ENCODE peak calls at places on chromosome 1, in six cellular contexts. D is stimulated activated CD4-positive, alpha-beta T cell treated with anti-CD3 and anti-CD28 coated beads, Interleukin-4, amount 100 ng/mL, for 48 hours; R is NCI-H2171; Q is HTR-8/SVneo; I is AG09309; V is LoVo. P is an unnamed sample.

GRCh38 chr1:200556005-200556404 is 64.5 kb downstream of the KIF14 start:
- DNase-seq in Q (no peak), D (no peak), R (no peak), V (no peak), I (no peak), P (no peak)

GRCh38 chr1:92909321-92909720 is 51.9 kb downstream of the DIPK1A start:
- DNase-seq in D (no peak), I (peak; percentile 67), R (no peak), Q (peak; percentile 56), V (no peak), P (no peak)

GRCh38 chr1:183589836-183590224 is 429 bp downstream of the NCF2 start:
- DNase-seq in Q (no peak), I (no peak), R (no peak), V (no peak), D (no peak), P (no peak)

GRCh38 chr1:11600901-11601300 is 53.3 kb downstream of the FBXO2 start:
- DNase-seq in R (no peak), V (no peak), D (no peak), Q (no peak), I (no peak), P (no peak)

GRCh38 chr1:31981976-31982375 is 31.7 kb upstream of the KHDRBS1 start:
- DNase-seq in Q (no peak), V (no peak), R (peak; percentile 23), D (no peak), I (no peak), P (no peak)

GRCh38 chr1:62508187-62508758 is 71.4 kb downstream of the USP1 start:
- DNase-seq in V (peak; percentile 29), Q (peak; percentile 8), D (no peak), I (peak; percentile 14), R (peak; percentile 2), P (no peak)

GRCh38 chr1:4653796-4654715 is at the start of gene AJAP1:
- DNase-seq in D (no peak), V (no peak), R (no peak), I (no peak), Q (no peak), P (no peak)

GRCh38 chr1:165742194-165742593 is 26.5 kb downstream of the TMCO1 start:
- DNase-seq in V (no peak), Q (no peak), I (no peak), R (no peak), D (no peak), P (no peak)

GRCh38 chr1:226601456-226601855 is 52.9 kb downstream of the STUM start:
- DNase-seq in I (no peak), Q (no peak), V (no peak), D (no peak), R (no peak), P (no peak)

GRCh38 chr1:24156542-24157260 is 13.8 kb upstream of the IL22RA1 start:
- DNase-seq in R (no peak), D (no peak), I (no peak), V (no peak), Q (no peak), P (no peak)

GRCh38 chr1:40898434-40898900 is 36.3 kb upstream of the CITED4 start:
- DNase-seq in V (peak; percentile 7), R (no peak), I (no peak), D (no peak), Q (peak; percentile 31), P (no peak)

GRCh38 chr1:176815621-176816020 is 348.9 kb downstream of the ASTN1 start:
- DNase-seq in D (no peak), Q (no peak), R (no peak), V (no peak), I (no peak), P (no peak)

GRCh38 chr1:25550683-25551310 is 7.4 kb downstream of the LDLRAP1 start:
- DNase-seq in V (no peak), I (no peak), R (no peak), D (no peak), Q (no peak), P (no peak)

GRCh38 chr1:17816511-17816910 is 61.4 kb downstream of the ACTL8 start:
- DNase-seq in R (no peak), Q (no peak), V (no peak), D (no peak), I (no peak), P (no peak)

GRCh38 chr1:65459397-65459768 is 38.9 kb downstream of the LEPR start:
- DNase-seq in I (no peak), D (no peak), Q (peak; percentile 10), V (no peak), R (no peak), P (no peak)

GRCh38 chr1:207565546-207566468 is 69.8 kb downstream of the CR1 start:
- DNase-seq in D (no peak), I (no peak), R (no peak), Q (no peak), V (no peak), P (no peak)

GRCh38 chr1:204777591-204777990 is 92.1 kb upstream of the LRRN2 start:
- DNase-seq in V (no peak), D (no peak), R (no peak), Q (no peak), I (no peak), P (no peak)

P was measured in left ventricle myocardium superior.